ENCODE peak calls at places on chromosome 9, in nine cellular contexts. X is IMR-90, O is kidney, B is brain microvascular endothelial cell, F is astrocyte of the spinal cord, H is lower lobe of right lung, J is adrenal gland, Y is cardiac fibroblast, E is colonic mucosa. D is an unnamed sample.

GRCh38 chr9:88748566-88749238 is 213.7 kb downstream of the NXNL2 start:
- DNase-seq in X (peak; percentile 81), O (peak; percentile 80), B (peak; percentile 84), F (peak; percentile 75), H (no peak), J (peak; percentile 26), Y (peak; percentile 92), E (no peak), D (peak; percentile 92)

GRCh38 chr9:89418112-89418872 is 79.6 kb downstream of the SEMA4D start:
- DNase-seq in X (no peak), O (no peak), B (no peak), F (no peak), H (no peak), J (no peak), Y (no peak), E (no peak), D (no peak)

GRCh38 chr9:120791161-120791560 is 2.1 kb downstream of the FBXW2 start:
- DNase-seq in X (no peak), O (no peak), B (no peak), F (no peak), H (no peak), J (peak; percentile 53), Y (peak; percentile 19), E (no peak), D (peak; percentile 20)

GRCh38 chr9:129867138-129868032 is 32.1 kb downstream of the USP20 start:
- DNase-seq in X (no peak), O (no peak), B (no peak), F (no peak), H (no peak), J (no peak), Y (no peak), E (no peak), D (no peak)

GRCh38 chr9:69090943-69091342 is 55.4 kb downstream of the FXN start:
- DNase-seq in X (no peak), O (no peak), B (no peak), F (no peak), H (no peak), J (no peak), Y (no peak), E (no peak), D (no peak)

GRCh38 chr9:37622462-37622861 is 28.3 kb upstream of the FRMPD1 start:
- DNase-seq in X (peak; percentile 32), O (no peak), B (no peak), F (no peak), H (no peak), J (no peak), Y (no peak), E (no peak), D (peak; percentile 29)

GRCh38 chr9:73470766-73471165 is 319.1 kb downstream of the ANXA1 start:
- DNase-seq in X (no peak), O (no peak), B (no peak), F (no peak), H (no peak), J (no peak), Y (no peak), E (no peak), D (no peak)

GRCh38 chr9:108869092-108869725 is 7.1 kb downstream of the ACTL7A start:
- DNase-seq in X (peak; percentile 36), O (no peak), B (peak; percentile 58), F (peak; percentile 54), H (no peak), J (no peak), Y (peak; percentile 15), E (no peak), D (no peak)

GRCh38 chr9:89497978-89498844 is at the start of gene SEMA4D:
- DNase-seq in X (peak; percentile 51), O (peak; percentile 89), B (peak; percentile 11), F (peak; percentile 23), H (peak; percentile 82), J (peak; percentile 84), Y (peak; percentile 57), E (peak; percentile 89), D (peak; percentile 10)

GRCh38 chr9:90956026-90956810 is 154.6 kb downstream of the SYK start:
- DNase-seq in X (peak; percentile 73), O (no peak), B (peak; percentile 25), F (no peak), H (no peak), J (no peak), Y (no peak), E (no peak), D (peak; percentile 30)

GRCh38 chr9:122789256-122790046 is 718 bp downstream of the OR5C1 start:
- DNase-seq in X (no peak), O (no peak), B (no peak), F (no peak), H (no peak), J (no peak), Y (no peak), E (no peak), D (no peak)

GRCh38 chr9:84669293-84670105 is at the start of gene NTRK2:
- DNase-seq in X (peak; percentile 2), O (peak; percentile 84), B (peak; percentile 9), F (peak; percentile 52), H (no peak), J (no peak), Y (peak; percentile 20), E (peak; percentile 18), D (peak; percentile 11)

GRCh38 chr9:115035872-115036612 is 81.9 kb downstream of the TNC start:
- DNase-seq in X (peak; percentile 86), O (no peak), B (peak; percentile 48), F (peak; percentile 87), H (no peak), J (peak; percentile 22), Y (peak; percentile 36), E (no peak), D (peak; percentile 93)

GRCh38 chr9:15299374-15299939 is 7.6 kb downstream of the TTC39B start:
- DNase-seq in X (no peak), O (no peak), B (no peak), F (no peak), H (no peak), J (no peak), Y (no peak), E (no peak), D (no peak)

GRCh38 chr9:130579738-130580463 is 524 bp downstream of the FUBP3 start:
- DNase-seq in X (no peak), O (no peak), B (no peak), F (no peak), H (no peak), J (peak; percentile 24), Y (peak; percentile 14), E (no peak), D (no peak)

GRCh38 chr9:2017459-2018161 is 2.5 kb downstream of the SMARCA2 start:
- DNase-seq in X (peak; percentile 80), O (peak; percentile 95), B (peak; percentile 43), F (peak; percentile 74), H (peak; percentile 90), J (peak; percentile 85), Y (peak; percentile 85), E (peak; percentile 75), D (peak; percentile 79)

DNA sequence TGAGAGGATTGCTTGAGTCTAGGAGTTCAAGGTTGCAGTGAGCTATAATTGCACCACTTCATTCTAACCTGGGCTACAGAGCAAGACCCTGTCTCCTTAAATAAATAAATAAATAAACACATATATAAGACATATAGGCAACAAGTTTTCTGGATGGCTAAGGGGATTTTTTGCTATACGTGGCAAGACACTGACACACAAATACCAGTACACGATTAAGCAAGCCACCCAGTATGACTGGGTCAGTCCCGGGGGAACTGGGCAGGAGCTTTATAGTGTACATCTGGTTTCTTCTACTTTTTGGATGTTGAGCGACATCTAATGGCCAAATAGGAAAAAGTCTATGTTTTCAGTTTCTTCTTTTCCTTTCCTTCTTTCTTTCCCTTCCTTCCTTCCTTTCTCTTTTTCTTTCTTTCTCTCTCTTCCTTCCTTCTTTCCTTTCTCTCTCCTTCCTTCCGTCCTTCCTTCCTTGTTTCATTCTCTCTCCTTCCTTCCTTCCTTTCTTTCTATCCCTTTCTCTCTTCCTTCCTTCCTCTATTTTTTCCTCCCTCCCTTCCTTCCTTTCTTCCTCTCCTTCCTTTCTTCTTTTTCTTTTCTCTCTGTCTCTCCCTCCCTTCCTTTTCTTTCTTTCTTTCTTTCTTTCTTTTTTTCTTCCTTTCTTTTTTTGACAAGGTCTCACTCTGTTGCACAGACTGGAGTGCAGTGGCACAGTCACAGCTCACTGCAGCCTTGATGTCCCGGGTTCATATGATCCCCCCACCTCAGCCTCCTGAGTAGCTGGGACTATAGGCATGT is 47.0 kb upstream of the PLIN2 start:
- DNase-seq in X (peak; percentile 93), O (no peak), B (peak; percentile 96), F (peak; percentile 85), H (no peak), J (peak; percentile 79), Y (peak; percentile 96), E (peak; percentile 41), D (peak; percentile 97)
- H3K4me3 ChIP-seq in X (no peak overlapping the region), O (peak overlapping the region; percentile 12), B (no peak overlapping the region), F (no peak overlapping the region), H (no peak overlapping the region), J (no peak overlapping the region), Y (no peak overlapping the region), E (no peak overlapping the region), D (no peak overlapping the region)

GRCh38 chr9:131698715-131699053 is 41.2 kb downstream of the RAPGEF1 start:
- DNase-seq in X (no peak), O (no peak), B (no peak), F (no peak), H (no peak), J (no peak), Y (no peak), E (no peak), D (no peak)

GRCh38 chr9:131695366-131696162 is 44.3 kb downstream of the RAPGEF1 start:
- DNase-seq in X (no peak), O (no peak), B (no peak), F (no peak), H (no peak), J (no peak), Y (no peak), E (no peak), D (no peak)

GRCh38 chr9:131697908-131698714 is 41.8 kb downstream of the RAPGEF1 start:
- DNase-seq in X (no peak), O (no peak), B (no peak), F (no peak), H (no peak), J (peak; percentile 62), Y (no peak), E (no peak), D (no peak)

GRCh38 chr9:131696163-131696439 is 43.8 kb downstream of the RAPGEF1 start:
- DNase-seq in X (no peak), O (no peak), B (no peak), F (no peak), H (no peak), J (no peak), Y (no peak), E (no peak), D (no peak)

GRCh38 chr9:131697097-131697496 is 42.8 kb downstream of the RAPGEF1 start:
- DNase-seq in X (peak; percentile 61), O (peak; percentile 93), B (no peak), F (peak; percentile 59), H (no peak), J (peak; percentile 94), Y (peak; percentile 55), E (no peak), D (peak; percentile 34)
- TF ChIP-seq CTCF in X (peak; percentile 29), O (peak; percentile 37), B (peak; percentile 58), F (peak; percentile 36), H (no peak), J (no peak), Y (peak; percentile 15), E (no peak), D (peak; percentile 31)

GRCh38 chr9:105458404-105458803 is 10.6 kb downstream of the FSD1L start:
- DNase-seq in X (no peak), O (no peak), B (no peak), F (no peak), H (no peak), J (no peak), Y (no peak), E (no peak), D (no peak)
- H3K4me3 ChIP-seq in X (no peak overlapping the region), O (no peak overlapping the region), B (no peak overlapping the region), F (no peak overlapping the region), H (no peak overlapping the region), J (no peak overlapping the region), Y (no peak overlapping the region), E (no peak overlapping the region), D (no peak overlapping the region)

GRCh38 chr9:124741149-124741548 is 30.0 kb downstream of the NR6A1 start:
- DNase-seq in X (no peak), O (no peak), B (no peak), F (no peak), H (no peak), J (no peak), Y (no peak), E (no peak), D (no peak)
- TF ChIP-seq CTCF in X (no peak), O (no peak), B (no peak), F (no peak), H (no peak), J (no peak), Y (no peak), E (no peak), D (no peak)

D was measured in fibroblast of the aortic adventitia.